ENCODE peak calls at places on chromosomes 7 and 10, in four cellular contexts. E is BE2C, B is A549, S is PC-3. R is an unnamed sample.
A peak's percentile ranks its signal among the peaks of the same experiment; 100 is the strongest.

GRCh38 chr10:1119501-1119900 is 63.3 kb downstream of the WDR37 start:
- DNase-seq in E (no peak), B (no peak), S (no peak), R (no peak)

GRCh38 chr10:14087585-14087984 is 243.1 kb downstream of the FRMD4A start:
- DNase-seq in E (no peak), B (no peak), S (no peak), R (no peak)

GRCh38 chr7:133535308-133535707 is 282.4 kb downstream of the EXOC4 start:
- DNase-seq in E (no peak), B (no peak), S (no peak), R (no peak)

GRCh38 chr7:120951826-120952225 is 1.2 kb downstream of the ING3 start:
- DNase-seq in E (no peak), B (no peak), S (no peak), R (no peak)

GRCh38 chr10:80513106-80513505 is 24.6 kb upstream of the SH2D4B start:
- DNase-seq in E (no peak), B (no peak), S (no peak), R (no peak)

GRCh38 chr7:116499168-116500070 is at the start of gene CAV2:
- DNase-seq in E (peak; percentile 19), B (peak; percentile 82), S (peak; percentile 92), R (peak; percentile 46)

GRCh38 chr7:18408461-18408860 is 87.1 kb upstream of the HDAC9 start:
- DNase-seq in E (no peak), B (no peak), S (peak; percentile 86), R (peak; percentile 35)

GRCh38 chr7:16615234-16615633 is 30.3 kb downstream of the ANKMY2 start:
- DNase-seq in E (no peak), B (no peak), S (no peak), R (no peak)

GRCh38 chr7:42311195-42311594 is 74.2 kb upstream of the GLI3 start:
- DNase-seq in E (no peak), B (no peak), S (no peak), R (no peak)

GRCh38 chr10:71351628-71352319 is 32.7 kb downstream of the SLC29A3 start:
- DNase-seq in E (no peak), B (no peak), S (no peak), R (no peak)

GRCh38 chr7:139777304-139777890 is 401 bp downstream of the HIPK2 start:
- DNase-seq in E (peak; percentile 54), B (no peak), S (peak; percentile 18), R (no peak)

GRCh38 chr10:7405637-7406036 is 5.2 kb downstream of the SFMBT2 start:
- DNase-seq in E (no peak), B (no peak), S (no peak), R (no peak)

GRCh38 chr7:158442260-158442659 is 145.4 kb downstream of the PTPRN2 start:
- DNase-seq in E (no peak), B (peak; percentile 43), S (peak; percentile 56), R (no peak)

GRCh38 chr7:119465798-119466305 is 807.1 kb upstream of the KCND2 start:
- DNase-seq in E (no peak), B (no peak), S (no peak), R (no peak)

GRCh38 chr10:61981460-61981859 is 80.0 kb downstream of the ARID5B start:
- DNase-seq in E (no peak), B (no peak), S (peak; percentile 93), R (no peak)

DNA sequence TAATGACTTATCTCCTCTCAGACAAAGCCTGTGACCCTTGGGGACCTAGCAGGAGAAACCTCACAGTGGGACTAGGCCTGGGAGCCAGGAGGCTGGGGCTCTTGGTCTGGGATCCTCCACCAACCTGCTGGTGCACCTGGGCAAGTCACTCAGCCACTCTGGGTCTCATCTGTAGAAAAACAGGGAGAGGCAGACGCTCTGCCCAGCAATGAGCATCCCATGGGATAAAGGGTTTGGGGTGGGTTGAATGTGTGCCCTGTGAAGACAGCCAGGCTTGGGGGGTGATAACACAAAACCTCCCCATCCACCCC is 81.6 kb downstream of the ZMIZ1 start:
- DNase-seq in E (no peak), B (no peak), S (no peak), R (no peak)
- H3K4me1 ChIP-seq in E (peaks cover 67% of the 10 kb centered on the region), B (peaks cover 99% of the 10 kb centered on the region), S (peaks cover 69% of the 10 kb centered on the region), R (peaks cover 86% of the 10 kb centered on the region)

GRCh38 chr10:91391915-91392314 is 18.2 kb upstream of the HECTD2 start:
- DNase-seq in E (no peak), B (no peak), S (no peak), R (no peak)
- TF ChIP-seq CTCF in E (no peak), B (no peak), S (no peak), R (no peak)

DNA sequence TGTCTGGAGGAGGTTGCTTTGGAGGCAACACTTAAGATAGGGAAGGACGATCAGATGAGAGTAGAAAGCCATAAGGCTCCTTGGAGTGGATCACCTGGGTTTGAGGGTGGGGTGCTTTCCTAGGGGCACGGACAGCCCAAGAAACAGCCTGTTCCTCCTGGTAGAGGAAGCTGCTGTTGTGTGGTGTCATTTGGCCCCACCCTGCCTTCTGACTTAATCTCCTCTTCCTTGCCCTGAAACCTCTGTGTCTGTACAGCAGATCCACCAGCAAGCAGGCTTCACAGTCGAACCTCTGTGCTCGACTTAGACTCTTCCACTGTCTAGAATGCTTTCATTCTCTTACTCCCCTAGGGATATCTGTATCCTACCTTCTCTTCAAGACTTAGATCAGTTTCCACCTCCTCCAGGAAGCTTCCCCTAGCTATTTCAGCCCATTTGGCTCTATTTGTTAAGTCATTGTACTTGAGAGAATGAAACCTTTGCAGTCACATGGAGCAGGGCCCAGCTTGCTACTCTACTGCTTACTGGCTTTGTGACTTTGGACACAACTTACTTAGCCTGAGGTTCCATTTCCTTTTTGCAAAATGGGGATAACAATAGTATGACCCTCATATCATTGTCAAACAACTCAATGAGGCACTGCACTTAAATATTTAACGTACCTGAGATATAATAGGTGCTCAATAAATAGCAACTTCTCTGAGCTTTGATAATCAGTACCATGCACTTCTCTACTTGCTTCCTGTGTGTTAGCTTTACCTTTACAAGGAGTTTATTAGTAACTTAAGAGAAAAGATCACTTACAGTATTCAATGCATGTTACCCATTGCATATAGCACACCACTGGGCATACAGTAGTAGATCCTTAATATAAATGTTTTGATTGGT is 5.0 kb downstream of the MXI1 start:
- DNase-seq in E (no peak), B (no peak), S (no peak), R (no peak)
- H3K4me1 ChIP-seq in E (peaks cover 8% of the 10 kb centered on the region), B (peaks cover 8% of the 10 kb centered on the region), S (no peaks in the 10 kb centered on the region), R (no peaks in the 10 kb centered on the region)

DNA sequence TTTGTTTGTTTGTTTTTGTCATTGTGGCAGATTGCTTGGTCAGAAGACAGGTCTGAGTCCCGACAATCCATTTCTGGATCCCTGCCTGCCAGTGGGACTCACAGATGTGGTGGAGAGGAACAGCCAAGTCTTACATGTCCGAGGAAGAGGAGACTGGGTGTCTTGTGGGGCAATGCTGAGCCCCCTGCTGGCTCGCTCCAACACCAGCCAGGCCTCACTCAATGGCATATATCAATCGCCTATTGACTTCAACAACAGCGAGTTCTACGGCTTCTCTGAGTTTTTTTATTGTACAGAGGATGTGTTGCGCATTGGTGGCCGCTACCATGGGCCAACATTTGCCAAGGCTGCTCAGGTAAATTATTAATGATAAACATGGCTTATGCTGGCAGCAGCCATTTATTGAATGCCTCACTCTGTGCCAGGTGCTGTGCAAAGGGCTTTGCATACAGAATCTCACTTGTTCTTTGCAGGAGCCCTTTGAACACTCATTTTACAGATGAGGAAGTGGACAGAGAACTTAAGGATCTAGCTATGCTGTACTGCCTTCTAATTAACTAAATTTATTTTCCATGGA is 33.3 kb downstream of the COX15 start:
- DNase-seq in E (no peak), B (no peak), S (no peak), R (no peak)
- TF ChIP-seq CTCF in E (peak; percentile 28), B (no peak), S (peak; percentile 34), R (no peak)